ENCODE peak calls at places on chromosomes 13 and 19, in ten cellular contexts. Q is IMR-90, P is A549, X is spleen, R is gastrocnemius medialis, G is NB4, C is Peyer's patch, K is lower leg skin, M is prostate gland, S is sigmoid colon. J is an unnamed sample.

GRCh38 chr19:1041835-1042685 is 2.2 kb downstream of the ABCA7 start:
- DNase-seq in Q (no peak), P (peak), X (peak), R (peak), G (no peak), C (no peak), K (peak), M (no peak), S (no peak), J (no peak)

GRCh38 chr13:104567114-104567513 is 1500.9 kb upstream of the SLC10A2 start:
- DNase-seq in Q (no peak), P (no peak), X (no peak), R (no peak), G (no peak), C (no peak), K (no peak), M (no peak), S (no peak), J (no peak)

GRCh38 chr13:91618315-91618714 is 219.9 kb downstream of the GPC5 start:
- DNase-seq in Q (no peak), P (no peak), X (no peak), R (no peak), G (no peak), C (no peak), K (no peak), M (no peak), S (no peak), J (no peak)

GRCh38 chr19:38564981-38565685 is 52.6 kb downstream of the MAP4K1 start:
- DNase-seq in Q (no peak), P (no peak), X (peak), R (no peak), G (no peak), C (peak), K (no peak), M (no peak), S (no peak), J (no peak)

GRCh38 chr13:110137677-110138008 is 169.3 kb downstream of the COL4A1 start:
- DNase-seq in Q (no peak), P (peak), X (no peak), R (peak), G (no peak), C (no peak), K (peak), M (peak), S (no peak), J (peak)

GRCh38 chr19:3411636-3412035 is 45.3 kb downstream of the NFIC start:
- DNase-seq in Q (no peak), P (no peak), X (no peak), R (peak), G (no peak), C (no peak), K (no peak), M (no peak), S (no peak), J (no peak)

GRCh38 chr13:97768134-97768533 is 185.3 kb upstream of the IPO5 start:
- DNase-seq in Q (no peak), P (no peak), X (no peak), R (no peak), G (no peak), C (no peak), K (no peak), M (no peak), S (no peak), J (no peak)

GRCh38 chr13:41111454-41111853 is 21.1 kb downstream of the KBTBD6 start:
- DNase-seq in Q (peak), P (no peak), X (no peak), R (no peak), G (no peak), C (no peak), K (no peak), M (no peak), S (no peak), J (no peak)

GRCh38 chr19:44447864-44448674 is at the start of gene ZNF229:
- DNase-seq in Q (peak), P (peak), X (peak), R (peak), G (no peak), C (peak), K (peak), M (peak), S (peak), J (peak)

GRCh38 chr13:55816976-55817601 is 1323.6 kb upstream of the PRR20A start:
- DNase-seq in Q (no peak), P (no peak), X (no peak), R (no peak), G (no peak), C (no peak), K (no peak), M (no peak), S (no peak), J (no peak)

GRCh38 chr13:112955956-112956355 is 13.1 kb upstream of the MCF2L start:
- DNase-seq in Q (no peak), P (no peak), X (peak), R (no peak), G (no peak), C (no peak), K (no peak), M (no peak), S (no peak), J (no peak)

GRCh38 chr13:113663934-113664333 is 3.1 kb upstream of the GRK1 start:
- DNase-seq in Q (no peak), P (no peak), X (peak), R (no peak), G (no peak), C (no peak), K (no peak), M (no peak), S (peak), J (peak)

GRCh38 chr19:787551-787950 is 9.7 kb upstream of the PTBP1 start:
- DNase-seq in Q (no peak), P (no peak), X (no peak), R (no peak), G (no peak), C (no peak), K (no peak), M (no peak), S (no peak), J (no peak)

GRCh38 chr19:19463348-19464117 is 51.8 kb downstream of the TSSK6 start:
- DNase-seq in Q (peak), P (no peak), X (no peak), R (no peak), G (no peak), C (no peak), K (no peak), M (no peak), S (peak), J (no peak)
- TF ChIP-seq POLR2A in Q (no peak), P (no peak), X (no peak), R (no peak), G (no peak), C (no peak), K (no peak), M (no peak), S (no peak), J (no peak)

GRCh38 chr19:40533508-40533907 is 43.2 kb upstream of the SHKBP1 start:
- DNase-seq in Q (no peak), P (peak), X (no peak), R (no peak), G (no peak), C (no peak), K (no peak), M (no peak), S (no peak), J (no peak)
- TF ChIP-seq CTCF in Q (peak), P (peak), X (no peak), R (no peak), G (peak), C (no peak), K (no peak), M (no peak), S (no peak), J (no peak)

GRCh38 chr13:72889496-72889895 is 107.6 kb downstream of the PIBF1 start:
- DNase-seq in Q (no peak), P (no peak), X (no peak), R (no peak), G (no peak), C (no peak), K (no peak), M (no peak), S (no peak), J (no peak)
- TF ChIP-seq POLR2A in Q (no peak), P (no peak), X (no peak), R (no peak), G (no peak), C (no peak), K (no peak), M (no peak), S (no peak), J (no peak)

DNA sequence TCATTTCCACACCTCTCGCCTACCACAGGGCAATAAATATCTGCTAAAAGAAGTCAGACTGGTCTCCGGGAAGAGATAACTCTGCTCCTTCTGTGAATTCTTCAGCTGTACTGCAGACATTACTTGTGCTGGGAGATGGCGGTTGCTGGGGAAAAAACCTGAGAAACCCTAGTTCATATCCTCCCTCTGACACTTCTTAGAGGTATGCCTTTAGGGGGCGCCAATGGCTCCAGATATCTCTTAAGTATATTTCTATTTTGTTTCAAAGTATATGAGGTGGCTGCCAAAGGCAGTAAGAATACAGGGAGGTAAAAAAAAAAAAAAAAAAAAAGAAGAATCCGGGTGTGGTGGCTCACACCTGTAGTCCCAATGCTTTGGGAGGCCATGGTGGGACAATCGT is 175.2 kb downstream of the PAN3 start:
- DNase-seq in Q (peak), P (no peak), X (no peak), R (no peak), G (peak), C (no peak), K (no peak), M (no peak), S (no peak), J (no peak)
- TF ChIP-seq CTCF in Q (peak), P (no peak), X (no peak), R (no peak), G (peak), C (no peak), K (no peak), M (no peak), S (no peak), J (no peak)

GRCh38 chr13:20826301-20826700 is 52.5 kb upstream of the EEF1AKMT1 start:
- DNase-seq in Q (no peak), P (no peak), X (no peak), R (no peak), G (no peak), C (no peak), K (no peak), M (no peak), S (no peak), J (no peak)
- TF ChIP-seq POLR2A in Q (no peak), P (no peak), X (no peak), R (no peak), G (no peak), C (no peak), K (no peak), M (no peak), S (no peak), J (no peak)

GRCh38 chr19:18781047-18781600 is 10.0 kb downstream of the COMP start:
- DNase-seq in Q (no peak), P (no peak), X (no peak), R (no peak), G (no peak), C (no peak), K (no peak), M (no peak), S (no peak), J (no peak)

GRCh38 chr19:18781885-18782527 is 9.1 kb downstream of the COMP start:
- DNase-seq in Q (no peak), P (no peak), X (no peak), R (no peak), G (peak), C (no peak), K (no peak), M (no peak), S (no peak), J (no peak)

GRCh38 chr19:18778826-18779354 is 12.2 kb downstream of the COMP start:
- DNase-seq in Q (no peak), P (no peak), X (no peak), R (no peak), G (no peak), C (no peak), K (no peak), M (no peak), S (no peak), J (no peak)

GRCh38 chr19:18780081-18780480 is 11.0 kb downstream of the COMP start:
- DNase-seq in Q (no peak), P (no peak), X (no peak), R (no peak), G (no peak), C (no peak), K (no peak), M (no peak), S (no peak), J (no peak)

DNA sequence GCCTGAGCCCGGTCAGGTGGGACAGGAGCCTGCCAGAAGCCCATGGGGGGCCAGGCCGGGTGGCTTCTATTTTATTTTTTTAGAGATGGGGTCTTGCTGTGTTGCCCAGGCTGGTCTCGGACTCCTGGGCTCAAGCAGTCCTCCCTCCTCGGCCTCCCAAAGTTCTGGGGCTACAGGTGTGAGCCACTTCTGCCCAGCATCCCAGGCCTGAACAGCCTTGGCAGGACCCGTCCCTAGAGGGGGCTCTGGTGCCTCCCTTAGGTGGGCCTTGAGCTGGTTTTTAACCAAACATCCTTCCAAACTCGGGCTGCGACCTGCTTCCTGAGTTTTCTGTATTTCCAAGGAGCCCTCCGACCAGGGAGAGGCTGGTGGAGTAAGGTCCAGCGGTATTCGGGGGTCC is 10.5 kb downstream of the COMP start:
- DNase-seq in Q (no peak), P (no peak), X (no peak), R (no peak), G (no peak), C (no peak), K (no peak), M (no peak), S (no peak), J (no peak)
- TF ChIP-seq CTCF in Q (no peak), P (no peak), X (no peak), R (no peak), G (no peak), C (no peak), K (no peak), M (no peak), S (no peak), J (no peak)

DNA sequence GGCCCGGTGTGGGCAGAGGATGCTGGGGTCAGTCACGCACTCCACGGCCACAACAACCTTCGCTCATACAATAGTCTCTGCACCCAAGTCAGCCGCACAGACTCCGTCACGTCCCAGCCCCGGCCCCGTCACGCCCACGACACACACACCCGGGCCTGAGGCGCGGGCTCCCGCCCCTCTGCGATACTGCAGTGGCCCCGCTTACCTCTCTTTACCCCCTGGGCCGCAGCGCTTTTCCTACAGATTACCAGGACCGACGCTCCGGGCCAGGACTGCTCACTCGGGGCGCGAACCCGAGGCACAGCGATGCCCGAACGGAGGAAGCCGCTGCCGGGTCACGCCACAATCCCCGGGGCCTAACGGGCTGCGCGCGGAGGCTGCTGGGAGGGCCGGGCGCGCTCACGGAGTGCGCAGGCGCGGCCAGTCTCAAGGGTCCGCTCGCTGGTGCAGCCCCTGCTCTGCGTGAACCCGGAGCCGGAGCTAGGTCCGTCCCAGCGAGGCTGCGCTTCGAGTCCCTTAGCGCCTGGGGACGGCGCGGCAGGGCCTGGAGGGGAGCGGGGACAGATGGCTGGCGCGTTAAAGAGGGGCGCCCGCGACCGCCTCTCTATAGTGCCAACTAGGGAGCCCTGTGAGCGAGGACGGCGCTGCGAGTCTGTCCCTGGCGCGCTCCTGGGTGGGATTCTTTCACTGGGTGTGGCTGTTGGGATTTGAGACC is at the start of gene ZFP82:
- DNase-seq in Q (peak), P (peak), X (peak), R (peak), G (no peak), C (peak), K (peak), M (peak), S (peak), J (peak)
- TF ChIP-seq POLR2A in Q (no peak), P (peak), X (peak), R (no peak), G (no peak), C (peak), K (no peak), M (peak), S (peak), J (no peak)

GRCh38 chr13:106922384-106922783 is 354.4 kb upstream of the ARGLU1 start:
- DNase-seq in Q (no peak), P (no peak), X (no peak), R (no peak), G (no peak), C (no peak), K (no peak), M (no peak), S (no peak), J (no peak)
- TF ChIP-seq CTCF in Q (no peak), P (no peak), X (no peak), R (no peak), G (no peak), C (no peak), K (no peak), M (no peak), S (no peak), J (no peak)

GRCh38 chr19:5838437-5839311 is 828 bp downstream of the FUT6 start:
- DNase-seq in Q (no peak), P (no peak), X (no peak), R (no peak), G (no peak), C (no peak), K (no peak), M (no peak), S (no peak), J (no peak)

GRCh38 chr19:5844456-5845433 is 5.2 kb upstream of the FUT6 start:
- DNase-seq in Q (no peak), P (no peak), X (no peak), R (no peak), G (no peak), C (no peak), K (no peak), M (no peak), S (no peak), J (no peak)

GRCh38 chr19:5843295-5843927 is 3.9 kb upstream of the FUT6 start:
- DNase-seq in Q (no peak), P (no peak), X (no peak), R (no peak), G (no peak), C (no peak), K (no peak), M (no peak), S (no peak), J (no peak)

GRCh38 chr19:5837768-5838364 is 1.6 kb downstream of the FUT6 start:
- DNase-seq in Q (no peak), P (no peak), X (no peak), R (no peak), G (no peak), C (no peak), K (no peak), M (no peak), S (no peak), J (no peak)

GRCh38 chr19:5839312-5840017 is at the start of gene FUT6:
- DNase-seq in Q (no peak), P (no peak), X (no peak), R (no peak), G (peak), C (no peak), K (no peak), M (no peak), S (no peak), J (no peak)
- TF ChIP-seq POLR2A in Q (no peak), P (no peak), X (no peak), R (no peak), G (no peak), C (peak), K (no peak), M (no peak), S (no peak), J (no peak)